ENCODE peak calls at places on chromosomes 12 and 14, in eight cellular contexts. E is astrocyte of the spinal cord, Q is fibroblast of mammary gland, R is GM23338, A is SK-N-SH, V is neural progenitor cell, N is heart right ventricle, T is progenitor cell of endocrine pancreas. L is an unnamed sample.

GRCh38 chr12:29582677-29583076 is 85.2 kb upstream of the OVCH1 start:
- DNase-seq in E (no peak), R (no peak), A (no peak), Q (no peak), N (no peak), T (no peak), V (no peak), L (no peak)

GRCh38 chr14:23481362-23481970 is 12.0 kb downstream of the NGDN start:
- DNase-seq in R (peak), Q (peak), E (peak), N (no peak), T (no peak), A (no peak), V (peak), L (peak)

GRCh38 chr12:95998611-95999300 is 2.6 kb upstream of the HAL start:
- DNase-seq in Q (peak), A (peak), N (no peak), V (peak), T (no peak), R (peak), E (peak), L (peak)

GRCh38 chr12:86257173-86257572 is 982 bp upstream of the MGAT4C start:
- DNase-seq in T (no peak), E (no peak), V (peak), Q (no peak), R (no peak), N (no peak), A (no peak), L (no peak)

GRCh38 chr14:52792097-52792415 is 649 bp upstream of the GNPNAT1 start:
- DNase-seq in A (no peak), Q (no peak), N (no peak), R (no peak), V (peak), T (no peak), E (no peak), L (no peak)

GRCh38 chr14:22685467-22685866 is 41.3 kb upstream of the OR6J1 start:
- DNase-seq in E (no peak), Q (no peak), N (no peak), A (no peak), V (peak), R (peak), T (no peak), L (no peak)

GRCh38 chr14:74888164-74889158 is 6.7 kb downstream of the DLST start:
- DNase-seq in R (no peak), T (no peak), A (no peak), Q (peak), N (no peak), E (peak), V (no peak), L (no peak)

GRCh38 chr14:60204843-60205774 is 39.9 kb upstream of the DHRS7 start:
- DNase-seq in A (no peak), R (peak), V (no peak), E (no peak), Q (no peak), T (no peak), N (no peak), L (no peak)

GRCh38 chr12:77031745-77032144 is 33.6 kb downstream of the E2F7 start:
- DNase-seq in V (no peak), R (no peak), E (peak), Q (peak), T (no peak), N (no peak), A (peak), L (no peak)

GRCh38 chr14:76955575-76956252 is 72.8 kb downstream of the IRF2BPL start:
- DNase-seq in R (peak), E (peak), T (no peak), V (no peak), A (no peak), Q (peak), N (no peak), L (no peak)

GRCh38 chr12:20004951-20005350 is 363.4 kb upstream of the PDE3A start:
- DNase-seq in Q (no peak), V (no peak), A (no peak), T (no peak), N (no peak), R (no peak), E (no peak), L (no peak)

GRCh38 chr12:45077259-45077658 is 26.4 kb upstream of the DBX2 start:
- DNase-seq in Q (no peak), R (peak), E (no peak), A (no peak), V (no peak), T (no peak), N (no peak), L (no peak)

GRCh38 chr12:107570721-107571120 is 114.9 kb upstream of the PWP1 start:
- DNase-seq in A (peak), E (peak), R (no peak), N (no peak), Q (peak), V (no peak), T (no peak), L (no peak)

GRCh38 chr12:32533971-32534590 is 134.7 kb downstream of the FGD4 start:
- DNase-seq in T (peak), N (no peak), V (peak), R (peak), E (peak), Q (peak), A (peak), L (peak)

GRCh38 chr14:49405291-49405690 is 180.9 kb downstream of the RPS29 start:
- DNase-seq in E (peak), T (no peak), R (no peak), A (no peak), N (no peak), Q (peak), V (no peak), L (no peak)

GRCh38 chr14:51865953-51866747 is 5.7 kb downstream of the GNG2 start:
- DNase-seq in E (no peak), N (no peak), V (no peak), R (peak), A (no peak), T (no peak), Q (no peak), L (no peak)

GRCh38 chr14:50225067-50225973 is 6.1 kb downstream of the SOS2 start:
- DNase-seq in Q (peak), N (no peak), E (peak), V (no peak), R (peak), A (peak), T (no peak), L (no peak)

GRCh38 chr12:49538740-49539403 is at the start of gene KCNH3:
- DNase-seq in T (peak), A (peak), Q (peak), V (peak), R (peak), N (peak), E (peak), L (peak)

GRCh38 chr14:64671591-64671990 is 32.6 kb upstream of the PLEKHG3 start:
- DNase-seq in V (peak), E (peak), N (no peak), R (peak), Q (peak), T (no peak), A (peak), L (no peak)

GRCh38 chr12:80165741-80166140 is 66.4 kb downstream of the OTOGL start:
- DNase-seq in T (no peak), V (no peak), Q (no peak), E (no peak), R (no peak), N (no peak), A (no peak), L (no peak)

GRCh38 chr14:51369814-51370213 is 129.8 kb downstream of the TMX1 start:
- DNase-seq in V (no peak), T (no peak), R (peak), N (no peak), E (no peak), A (no peak), Q (peak), L (no peak)

GRCh38 chr12:25436206-25436912 is 116.7 kb downstream of the LMNTD1 start:
- DNase-seq in V (peak), N (no peak), A (peak), E (peak), Q (peak), R (peak), T (no peak), L (peak)

GRCh38 chr12:52238916-52239649 is 6.0 kb downstream of the KRT7 start:
- DNase-seq in R (no peak), E (no peak), T (no peak), N (no peak), Q (no peak), A (no peak), V (no peak), L (no peak)

GRCh38 chr12:51923506-51924365 is 16.4 kb downstream of the ACVRL1 start:
- DNase-seq in E (no peak), N (peak), Q (peak), R (peak), T (peak), V (peak), A (peak), L (peak)

GRCh38 chr12:71201136-71201679 is 43.4 kb upstream of the TSPAN8 start:
- DNase-seq in V (peak), E (no peak), T (no peak), R (no peak), Q (no peak), N (no peak), A (no peak), L (no peak)

GRCh38 chr12:89706551-89707348 is 1.9 kb downstream of the ATP2B1 start:
- DNase-seq in R (peak), A (peak), Q (peak), E (peak), N (peak), V (peak), T (no peak), L (peak)

GRCh38 chr12:92866418-92866817 is 62.7 kb downstream of the EEA1 start:
- DNase-seq in A (no peak), T (no peak), R (no peak), V (no peak), Q (no peak), N (no peak), E (no peak), L (no peak)

GRCh38 chr12:93913845-93914244 is 234.5 kb upstream of the PLXNC1 start:
- DNase-seq in R (no peak), Q (peak), N (no peak), E (peak), V (no peak), T (no peak), A (no peak), L (no peak)

GRCh38 chr12:23888396-23889068 is 60.9 kb downstream of the SOX5 start:
- DNase-seq in A (peak), V (no peak), R (no peak), E (peak), T (no peak), Q (no peak), N (no peak), L (no peak)

GRCh38 chr14:60161176-60162107 is 3.8 kb downstream of the DHRS7 start:
- DNase-seq in Q (peak), V (no peak), R (peak), T (no peak), A (no peak), E (no peak), N (no peak), L (no peak)

GRCh38 chr14:75046899-75047298 is 4.4 kb downstream of the MLH3 start:
- DNase-seq in N (no peak), Q (peak), A (no peak), T (no peak), V (no peak), R (no peak), E (no peak), L (no peak)

GRCh38 chr14:106227793-106228192 is 701.4 kb downstream of the TMEM121 start:
- DNase-seq in Q (no peak), E (no peak), R (no peak), N (no peak), A (no peak), T (no peak), V (no peak), L (no peak)

GRCh38 chr14:101797785-101798342 is 36.4 kb downstream of the PPP2R5C start:
- DNase-seq in N (no peak), R (no peak), V (no peak), A (no peak), Q (no peak), E (no peak), T (no peak), L (no peak)

GRCh38 chr12:19273482-19274330 is 144.2 kb downstream of the PLEKHA5 start:
- DNase-seq in N (peak), R (no peak), A (peak), E (peak), Q (peak), V (no peak), T (no peak), L (no peak)

GRCh38 chr14:104166698-104167097 is 28.3 kb downstream of the KIF26A start:
- DNase-seq in R (no peak), V (no peak), N (no peak), Q (no peak), E (no peak), T (no peak), A (no peak), L (no peak)

GRCh38 chr14:62209287-62209899 is 447.2 kb downstream of the SNAPC1 start:
- DNase-seq in E (peak), T (no peak), V (no peak), A (no peak), R (no peak), Q (peak), N (no peak), L (no peak)

GRCh38 chr12:76037130-76038105 is 5.8 kb upstream of the PHLDA1 start:
- DNase-seq in T (no peak), A (peak), V (peak), Q (peak), E (peak), N (no peak), R (peak), L (peak)

GRCh38 chr12:132559652-132560420 is 50.5 kb downstream of the LRCOL1 start:
- DNase-seq in R (peak), A (peak), E (peak), Q (peak), T (peak), V (peak), N (peak), L (peak)

GRCh38 chr12:132560831-132561783 is 49.3 kb downstream of the LRCOL1 start:
- DNase-seq in E (peak), T (peak), R (peak), V (peak), Q (peak), A (peak), N (peak), L (peak)

GRCh38 chr12:132562489-132563045 is 47.8 kb downstream of the LRCOL1 start:
- DNase-seq in T (no peak), Q (no peak), A (no peak), V (no peak), E (no peak), R (no peak), N (no peak), L (no peak)

GRCh38 chr12:132560421-132560830 is 50.0 kb downstream of the LRCOL1 start:
- DNase-seq in R (peak), N (no peak), A (peak), T (peak), V (peak), Q (no peak), E (no peak), L (peak)

DNA sequence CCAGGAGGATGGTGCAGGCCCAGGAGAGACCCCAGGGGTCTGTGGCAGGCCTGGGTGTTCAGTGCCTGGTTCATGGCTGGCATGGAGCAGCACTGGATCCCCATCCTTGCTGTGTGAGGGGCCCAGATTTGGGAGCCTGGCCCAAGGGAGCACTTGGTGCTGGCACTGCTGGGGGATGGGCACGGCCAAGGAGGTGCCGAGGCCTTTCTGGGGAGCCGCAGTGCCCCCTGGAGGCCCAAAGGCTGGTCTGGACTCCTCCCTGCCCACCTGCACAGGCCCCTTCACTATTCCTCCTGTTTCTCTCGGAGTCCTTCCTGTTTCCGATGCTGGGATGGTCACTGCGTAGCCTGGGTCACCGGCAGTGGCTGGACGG is 48.6 kb downstream of the LRCOL1 start:
- DNase-seq in V (peak), R (peak), A (peak), E (no peak), N (no peak), T (no peak), Q (peak), L (peak)
- TF ChIP-seq CTCF in V (peak), R (peak), A (peak), E (peak), N (peak), T (peak), Q (peak), L (no peak)

GRCh38 chr14:34111933-34112332 is 161.1 kb upstream of the EGLN3 start:
- DNase-seq in V (peak), T (no peak), A (no peak), E (no peak), N (no peak), R (peak), Q (no peak), L (no peak)
- TF ChIP-seq CTCF in V (peak), T (peak), A (no peak), E (no peak), N (no peak), R (peak), Q (peak), L (no peak)

DNA sequence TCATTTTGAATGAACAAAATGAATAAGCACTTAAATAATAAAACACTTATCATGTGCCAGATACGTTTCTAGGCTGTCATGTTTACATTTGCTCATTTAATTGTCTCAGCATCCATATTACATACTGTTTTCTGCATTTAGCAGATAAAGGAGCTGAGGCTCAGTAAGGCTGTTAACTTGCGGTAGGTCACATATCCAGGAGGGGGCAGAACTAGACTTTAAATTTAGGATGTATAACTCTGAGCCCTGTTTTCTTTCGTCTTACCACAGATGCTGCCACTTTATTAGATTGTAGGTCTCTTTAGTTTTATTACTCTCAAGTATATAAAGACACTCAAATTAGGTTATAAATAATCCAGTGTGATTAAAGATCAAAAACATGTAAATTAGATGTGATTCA is 17.7 kb downstream of the IRAK4 start:
- DNase-seq in V (peak), A (peak), Q (peak), E (peak), T (no peak), R (peak), N (no peak), L (no peak)
- TF ChIP-seq CTCF in V (peak), A (peak), Q (peak), E (peak), T (peak), R (peak), N (peak), L (peak)

GRCh38 chr14:72649603-72650227 is 244.2 kb downstream of the DPF3 start:
- DNase-seq in A (no peak), V (no peak), Q (no peak), R (no peak), T (no peak), E (no peak), N (no peak), L (no peak)

GRCh38 chr14:72651715-72652114 is 242.2 kb downstream of the DPF3 start:
- DNase-seq in T (no peak), A (no peak), R (no peak), N (no peak), V (no peak), E (no peak), Q (no peak), L (no peak)

GRCh38 chr14:72653026-72653425 is 240.9 kb downstream of the DPF3 start:
- DNase-seq in T (no peak), E (no peak), V (no peak), Q (no peak), R (no peak), N (no peak), A (no peak), L (no peak)

GRCh38 chr14:72651081-72651480 is 242.8 kb downstream of the DPF3 start:
- DNase-seq in Q (peak), N (no peak), A (peak), R (no peak), V (no peak), E (peak), T (no peak), L (peak)

DNA sequence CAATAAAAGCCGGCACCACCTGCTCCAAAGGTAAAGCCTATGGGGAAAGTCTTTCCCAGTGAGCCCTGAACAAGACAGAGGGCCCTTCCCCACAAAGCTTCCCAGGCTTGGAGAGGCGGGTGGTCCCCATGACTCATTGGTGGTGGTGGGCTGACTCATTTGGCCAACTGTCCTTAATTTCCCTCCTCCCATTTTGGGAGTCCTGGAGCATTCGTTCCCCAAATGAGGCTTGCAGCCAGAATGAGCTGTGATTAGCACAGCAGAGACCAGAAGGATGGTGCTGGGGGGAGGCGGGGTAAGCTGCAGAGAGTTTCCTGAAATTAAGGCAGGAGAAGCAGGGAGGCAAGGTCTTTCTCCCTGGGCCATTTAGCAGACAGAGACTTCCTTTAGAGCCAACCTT is 241.7 kb downstream of the DPF3 start:
- DNase-seq in V (no peak), A (no peak), E (peak), Q (peak), T (no peak), R (no peak), N (no peak), L (no peak)
- TF ChIP-seq CTCF in V (no peak), A (no peak), E (no peak), Q (no peak), T (no peak), R (no peak), N (no peak), L (no peak)

GRCh38 chr12:122991623-122992275 is 11.3 kb downstream of the ARL6IP4 start:
- DNase-seq in R (no peak), E (no peak), Q (no peak), V (no peak), N (no peak), A (no peak), T (no peak), L (no peak)

GRCh38 chr12:122992386-122992785 is 11.9 kb downstream of the ARL6IP4 start:
- DNase-seq in A (no peak), R (no peak), E (no peak), N (no peak), V (peak), T (no peak), Q (no peak), L (peak)

GRCh38 chr12:122990561-122990960 is 10.1 kb downstream of the ARL6IP4 start:
- DNase-seq in R (no peak), V (no peak), Q (no peak), E (no peak), N (no peak), T (no peak), A (no peak), L (no peak)

GRCh38 chr12:122989874-122990400 is 9.5 kb downstream of the ARL6IP4 start:
- DNase-seq in N (no peak), Q (no peak), E (no peak), R (no peak), A (no peak), V (no peak), T (no peak), L (no peak)

DNA sequence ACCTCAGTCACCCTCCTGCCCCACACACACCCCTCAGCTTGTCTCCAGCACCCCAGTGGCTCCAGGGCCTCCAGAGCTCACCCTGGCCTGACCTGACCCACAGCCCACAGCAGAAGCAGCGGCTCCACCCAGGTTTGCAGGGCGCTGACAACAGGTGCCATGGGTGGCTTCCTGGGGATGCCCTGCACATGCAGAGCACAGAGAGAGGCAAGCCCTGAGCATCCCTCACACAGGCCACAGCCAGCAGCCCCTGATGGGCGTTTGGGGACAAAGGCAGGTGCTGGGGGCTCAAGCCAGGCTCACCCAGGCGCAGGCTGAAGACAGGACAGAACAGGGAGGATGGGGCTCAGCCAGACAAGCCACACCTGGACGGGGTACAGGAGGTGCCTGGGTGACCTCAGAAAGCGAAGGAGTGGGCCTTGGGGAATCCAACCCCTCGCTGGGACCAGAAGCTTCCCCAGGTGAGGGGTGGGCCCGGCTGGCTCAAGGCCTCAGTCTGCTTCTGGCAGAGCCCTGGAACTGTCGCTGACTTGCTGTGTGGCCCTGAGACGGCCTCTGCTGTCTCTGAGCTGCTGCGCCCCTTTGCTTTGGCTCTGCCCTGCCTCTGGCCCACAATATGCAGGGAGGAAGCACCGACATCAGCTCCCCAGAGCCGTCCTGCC is 10.6 kb downstream of the ARL6IP4 start:
- DNase-seq in E (no peak), Q (no peak), V (no peak), T (no peak), R (no peak), N (no peak), A (no peak), L (no peak)
- TF ChIP-seq CTCF in E (no peak), Q (no peak), V (no peak), T (no peak), R (no peak), N (no peak), A (no peak), L (no peak)

L was measured in nephron progenitor cell.